ENCODE peak calls at places on chromosomes 7 and 10, in six cellular contexts. O is osteocyte, W is astrocyte of the spinal cord, V is SK-N-SH, G is transverse colon, E is MCF 10A. X is an unnamed sample.

GRCh38 chr7:121102619-121103018 is 114.1 kb downstream of the CPED1 start:
- DNase-seq in O (no peak), W (no peak), V (no peak), G (no peak), E (no peak), X (no peak)

GRCh38 chr7:40717242-40717641 is 582.4 kb downstream of the SUGCT start:
- DNase-seq in O (peak), W (peak), V (peak), G (peak), E (peak), X (no peak)

GRCh38 chr10:80555415-80555814 is 17.7 kb downstream of the SH2D4B start:
- DNase-seq in O (no peak), W (no peak), V (no peak), G (no peak), E (no peak), X (no peak)

GRCh38 chr7:41107330-41107937 is 595.5 kb downstream of the INHBA start:
- DNase-seq in O (no peak), W (peak), V (no peak), G (no peak), E (peak), X (no peak)

GRCh38 chr10:69362471-69362954 is 54.2 kb downstream of the TACR2 start:
- DNase-seq in O (no peak), W (peak), V (peak), G (peak), E (peak), X (no peak)

GRCh38 chr7:12800501-12800900 is 113.1 kb downstream of the ARL4A start:
- DNase-seq in O (no peak), W (no peak), V (no peak), G (no peak), E (no peak), X (no peak)

GRCh38 chr7:107186242-107186641 is 17.4 kb downstream of the HBP1 start:
- DNase-seq in O (no peak), W (no peak), V (no peak), G (no peak), E (peak), X (no peak)

GRCh38 chr10:99854860-99855259 is 72.4 kb downstream of the ABCC2 start:
- DNase-seq in O (no peak), W (peak), V (peak), G (no peak), E (no peak), X (no peak)

GRCh38 chr7:137045573-137045972 is 177.1 kb downstream of the CHRM2 start:
- DNase-seq in O (no peak), W (no peak), V (peak), G (no peak), E (no peak), X (no peak)

GRCh38 chr7:105651798-105652197 is 70.5 kb upstream of the EFCAB10 start:
- DNase-seq in O (no peak), W (no peak), V (no peak), G (no peak), E (no peak), X (no peak)

GRCh38 chr7:7438851-7439250 is 96.8 kb downstream of the COL28A1 start:
- DNase-seq in O (no peak), W (peak), V (no peak), G (no peak), E (peak), X (no peak)

GRCh38 chr10:60390224-60390626 is 550 bp upstream of the ANK3 start:
- DNase-seq in O (no peak), W (no peak), V (no peak), G (no peak), E (peak), X (no peak)

GRCh38 chr7:16264436-16265183 is 156.7 kb downstream of the CRPPA start:
- DNase-seq in O (no peak), W (no peak), V (no peak), G (no peak), E (no peak), X (no peak)

GRCh38 chr7:89495704-89496103 is 658.6 kb upstream of the STEAP1 start:
- DNase-seq in O (no peak), W (no peak), V (no peak), G (no peak), E (no peak), X (no peak)

GRCh38 chr10:101690461-101690860 is 4.5 kb downstream of the FBXW4 start:
- DNase-seq in O (no peak), W (no peak), V (no peak), G (no peak), E (no peak), X (no peak)

GRCh38 chr10:79444243-79445119 is 943 bp downstream of the ZCCHC24 start:
- DNase-seq in O (peak), W (peak), V (peak), G (peak), E (peak), X (peak)

GRCh38 chr7:99928994-99929729 is at the start of gene GJC3:
- DNase-seq in O (peak), W (peak), V (peak), G (peak), E (peak), X (no peak)
- TF ChIP-seq CTCF in O (peak), W (peak), V (peak), G (peak), E (peak), X (no peak)

GRCh38 chr10:113980408-113981087 is 63.1 kb upstream of the ADRB1 start:
- DNase-seq in O (no peak), W (no peak), V (no peak), G (no peak), E (peak), X (no peak)
- TF ChIP-seq CTCF in O (peak), W (peak), V (no peak), G (no peak), E (no peak), X (no peak)

DNA sequence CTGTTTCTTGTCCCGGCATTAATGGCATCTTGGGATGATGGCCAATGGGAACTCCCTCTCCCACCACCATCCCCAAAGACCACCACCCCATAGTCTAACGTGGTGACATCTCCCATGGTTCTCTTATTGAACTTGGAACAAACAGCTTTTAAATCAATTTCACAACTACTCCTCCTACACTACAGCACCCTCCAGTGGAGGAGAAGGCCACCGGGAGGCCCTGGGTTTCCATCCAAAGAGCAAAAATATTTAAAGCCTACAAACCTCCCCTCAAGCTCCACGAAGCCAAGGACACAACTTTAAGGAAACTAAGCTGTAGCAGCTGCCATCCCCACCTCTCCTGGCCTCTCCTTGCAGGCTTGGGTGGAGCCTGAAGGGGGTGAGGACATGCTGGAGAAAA is 94.1 kb upstream of the LANCL2 start:
- DNase-seq in O (no peak), W (peak), V (no peak), G (no peak), E (peak), X (no peak)
- TF ChIP-seq CTCF in O (peak), W (peak), V (peak), G (no peak), E (peak), X (no peak)

GRCh38 chr7:11237742-11238141 is 264.1 kb downstream of the PHF14 start:
- DNase-seq in O (no peak), W (no peak), V (no peak), G (no peak), E (no peak), X (no peak)

GRCh38 chr7:11235491-11235890 is 261.8 kb downstream of the PHF14 start:
- DNase-seq in O (no peak), W (no peak), V (no peak), G (no peak), E (no peak), X (no peak)

GRCh38 chr7:11239311-11239710 is 265.6 kb downstream of the PHF14 start:
- DNase-seq in O (no peak), W (peak), V (no peak), G (no peak), E (peak), X (no peak)

GRCh38 chr7:11233871-11234270 is 260.2 kb downstream of the PHF14 start:
- DNase-seq in O (no peak), W (no peak), V (no peak), G (no peak), E (no peak), X (no peak)

GRCh38 chr7:11236680-11237079 is 263.0 kb downstream of the PHF14 start:
- DNase-seq in O (no peak), W (no peak), V (no peak), G (no peak), E (no peak), X (no peak)
- TF ChIP-seq CTCF in O (no peak), W (no peak), V (no peak), G (no peak), E (no peak), X (no peak)

GRCh38 chr7:98240961-98241673 is 10.9 kb downstream of the TECPR1 start:
- DNase-seq in O (no peak), W (peak), V (peak), G (peak), E (peak), X (no peak)
- TF ChIP-seq CTCF in O (peak), W (peak), V (peak), G (peak), E (peak), X (no peak)

DNA sequence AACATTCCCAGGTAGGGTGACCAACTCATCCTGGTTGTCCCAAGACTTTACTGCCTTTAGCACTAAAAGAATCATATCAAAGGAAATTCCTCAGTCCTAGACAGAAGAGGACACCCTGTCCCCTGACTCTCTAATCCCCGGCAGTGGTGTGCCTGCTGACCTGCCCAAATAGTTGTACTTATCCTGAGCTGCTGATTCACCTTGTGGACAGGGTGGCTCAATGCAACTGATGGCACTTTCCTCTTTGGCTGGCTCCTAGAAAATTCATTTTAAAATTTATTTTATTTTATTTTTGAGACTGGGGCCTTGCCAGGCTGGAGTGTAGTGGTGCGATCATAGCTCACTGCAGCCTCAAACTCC is 111.7 kb downstream of the JCAD start:
- DNase-seq in O (no peak), W (no peak), V (no peak), G (no peak), E (peak), X (no peak)
- TF ChIP-seq CTCF in O (peak), W (peak), V (peak), G (no peak), E (no peak), X (no peak)

GRCh38 chr7:100486111-100486636 is 2.4 kb downstream of the NYAP1 start:
- DNase-seq in O (no peak), W (no peak), V (no peak), G (no peak), E (no peak), X (no peak)

GRCh38 chr7:100483101-100483727 is 513 bp upstream of the NYAP1 start:
- DNase-seq in O (peak), W (peak), V (peak), G (peak), E (peak), X (no peak)

GRCh38 chr7:100483728-100484635 is at the start of gene NYAP1:
- DNase-seq in O (peak), W (peak), V (peak), G (peak), E (peak), X (no peak)

GRCh38 chr7:100485514-100485913 is 1.8 kb downstream of the NYAP1 start:
- DNase-seq in O (no peak), W (no peak), V (peak), G (no peak), E (no peak), X (no peak)

GRCh38 chr7:100484636-100485114 is 948 bp downstream of the NYAP1 start:
- DNase-seq in O (no peak), W (no peak), V (no peak), G (no peak), E (no peak), X (no peak)
- TF ChIP-seq CTCF in O (no peak), W (no peak), V (no peak), G (no peak), E (no peak), X (no peak)